ENCODE peak calls at places on chromosome 5, in eight cellular contexts. M is activated CD8-positive, alpha-beta memory T cell treated with anti-CD3 and anti-CD28 coated beads for 48 hours; D is hippocampal formation; A is RKO; Z is stimulated activated CD8-positive, alpha-beta memory T cell treated with anti-CD3 and anti-CD28 coated beads, Interleukin-2, amount 100 ng/mL, for 48 hours; F is NCI-H187; O is fibroblast of the aortic adventitia; S is GM13976. C is an unnamed sample.

GRCh38 chr5:74285876-74286275 is 354.7 kb downstream of the ENC1 start:
- DNase-seq in M (no peak), Z (no peak), S (no peak), O (no peak), F (no peak), A (no peak), D (peak), C (no peak)

GRCh38 chr5:138448481-138449398 is 9.9 kb downstream of the REEP2 start:
- DNase-seq in O (peak), Z (no peak), M (no peak), S (no peak), A (no peak), D (peak), F (peak), C (no peak)

GRCh38 chr5:66967102-66967501 is 229.5 kb downstream of the CD180 start:
- DNase-seq in M (no peak), S (no peak), A (no peak), F (no peak), Z (no peak), D (no peak), O (peak), C (no peak)

GRCh38 chr5:44801992-44802391 is 6.8 kb upstream of the MRPS30 start:
- DNase-seq in A (no peak), M (no peak), S (no peak), Z (no peak), F (no peak), O (no peak), D (no peak), C (no peak)

GRCh38 chr5:112529525-112529924 is 110.4 kb upstream of the EPB41L4A start:
- DNase-seq in O (peak), D (no peak), F (no peak), A (peak), Z (no peak), M (no peak), S (no peak), C (no peak)

GRCh38 chr5:67964619-67965018 is 250.9 kb upstream of the PIK3R1 start:
- DNase-seq in F (no peak), S (no peak), O (peak), M (no peak), Z (no peak), D (no peak), A (no peak), C (no peak)

GRCh38 chr5:169956756-169957155 is 23.5 kb downstream of the INSYN2B start:
- DNase-seq in Z (no peak), D (no peak), S (no peak), M (no peak), A (no peak), O (peak), F (no peak), C (no peak)

GRCh38 chr5:170493028-170493820 is 10.6 kb upstream of the KCNIP1 start:
- DNase-seq in F (no peak), Z (no peak), O (no peak), D (no peak), M (no peak), S (no peak), A (no peak), C (no peak)

GRCh38 chr5:75611324-75612210 is at the start of gene ANKDD1B:
- DNase-seq in O (peak), F (no peak), M (no peak), S (peak), Z (peak), A (no peak), D (no peak), C (peak)

GRCh38 chr5:915946-916345 is 23.3 kb downstream of the TRIP13 start:
- DNase-seq in D (no peak), A (no peak), F (no peak), O (no peak), S (no peak), Z (no peak), M (no peak), C (no peak)

GRCh38 chr5:145484195-145484594 is 350.9 kb downstream of the PRELID2 start:
- DNase-seq in S (no peak), Z (no peak), M (no peak), D (no peak), F (no peak), A (peak), O (peak), C (no peak)

GRCh38 chr5:172163346-172163745 is 24.7 kb downstream of the STK10 start:
- DNase-seq in Z (no peak), D (peak), M (no peak), O (peak), F (no peak), S (no peak), A (no peak), C (no peak)

GRCh38 chr5:16593630-16594029 is 23.2 kb downstream of the RETREG1 start:
- DNase-seq in D (no peak), F (no peak), A (no peak), O (no peak), Z (no peak), M (no peak), S (no peak), C (no peak)

GRCh38 chr5:157342822-157343402 is 77.0 kb downstream of the CYFIP2 start:
- DNase-seq in O (peak), S (peak), F (no peak), D (no peak), Z (peak), A (peak), M (no peak), C (peak)

GRCh38 chr5:148740966-148741742 is 85.3 kb upstream of the ADRB2 start:
- DNase-seq in O (peak), S (peak), D (peak), A (peak), Z (no peak), F (peak), M (no peak), C (no peak)

GRCh38 chr5:172648008-172648359 is 6.9 kb downstream of the NEURL1B start:
- DNase-seq in S (no peak), A (no peak), M (no peak), O (no peak), Z (no peak), F (no peak), D (no peak), C (no peak)

GRCh38 chr5:177982072-177982727 is 13.8 kb downstream of the PROP1 start:
- DNase-seq in F (no peak), S (peak), O (no peak), Z (peak), M (no peak), D (no peak), A (no peak), C (no peak)

GRCh38 chr5:83472508-83473343 is 1.2 kb downstream of the VCAN start:
- DNase-seq in A (no peak), F (no peak), D (no peak), O (no peak), M (no peak), S (peak), Z (no peak), C (peak)

GRCh38 chr5:108743344-108743743 is 4.4 kb upstream of the FER start:
- DNase-seq in O (peak), D (no peak), S (no peak), F (no peak), A (no peak), Z (no peak), M (no peak), C (no peak)

GRCh38 chr5:136058972-136059354 is 30.2 kb downstream of the TGFBI start:
- DNase-seq in A (no peak), M (no peak), D (no peak), Z (no peak), O (no peak), F (no peak), S (no peak), C (no peak)

GRCh38 chr5:158154226-158155005 is 295.5 kb upstream of the CLINT1 start:
- DNase-seq in M (no peak), F (no peak), D (no peak), O (peak), S (no peak), Z (no peak), A (peak), C (no peak)

GRCh38 chr5:20291766-20292165 is 303.8 kb upstream of the CDH18 start:
- DNase-seq in O (no peak), S (no peak), M (no peak), A (no peak), F (no peak), D (no peak), Z (no peak), C (no peak)

GRCh38 chr5:120503311-120503710 is 39.2 kb downstream of the PRR16 start:
- DNase-seq in M (no peak), F (no peak), A (no peak), O (no peak), D (no peak), S (no peak), Z (no peak), C (no peak)

GRCh38 chr5:154141686-154142300 is 48.7 kb upstream of the GALNT10 start:
- DNase-seq in F (no peak), D (no peak), O (no peak), S (no peak), Z (no peak), M (no peak), A (no peak), C (no peak)

GRCh38 chr5:173736923-173737412 is 120.5 kb upstream of the BOD1 start:
- DNase-seq in O (no peak), S (peak), A (no peak), D (no peak), Z (no peak), F (no peak), M (no peak), C (peak)

GRCh38 chr5:7762267-7762666 is 88.7 kb downstream of the CFAP90 start:
- DNase-seq in D (no peak), O (no peak), M (no peak), F (peak), S (peak), A (no peak), Z (no peak), C (no peak)

GRCh38 chr5:57834829-57835554 is 352.4 kb upstream of the ACTBL2 start:
- DNase-seq in D (no peak), O (peak), M (no peak), F (peak), Z (no peak), S (no peak), A (no peak), C (no peak)

GRCh38 chr5:105849701-105850100 is 1821.0 kb downstream of the EFNA5 start:
- DNase-seq in O (peak), A (no peak), F (no peak), D (no peak), S (no peak), Z (no peak), M (no peak), C (no peak)

GRCh38 chr5:109585012-109585599 is 104.6 kb upstream of the MAN2A1 start:
- DNase-seq in F (no peak), D (no peak), M (no peak), Z (no peak), O (peak), A (no peak), S (no peak), C (no peak)

GRCh38 chr5:107218457-107219193 is 452.1 kb downstream of the EFNA5 start:
- DNase-seq in D (no peak), S (no peak), Z (no peak), F (no peak), A (no peak), O (peak), M (no peak), C (no peak)

GRCh38 chr5:42064821-42065220 is 139.7 kb downstream of the FBXO4 start:
- DNase-seq in S (no peak), Z (no peak), D (no peak), A (peak), M (no peak), F (no peak), O (no peak), C (no peak)

GRCh38 chr5:77852514-77853352 is 76.6 kb upstream of the TBCA start:
- DNase-seq in S (peak), O (peak), M (no peak), F (peak), D (peak), A (no peak), Z (peak), C (peak)

GRCh38 chr5:125043781-125044391 is 297.4 kb upstream of the ZNF608 start:
- DNase-seq in F (no peak), A (no peak), Z (no peak), S (no peak), D (no peak), M (no peak), O (peak), C (no peak)

GRCh38 chr5:28896949-28897348 is 1858.6 kb upstream of the CDH9 start:
- DNase-seq in Z (no peak), F (no peak), D (no peak), M (no peak), O (no peak), S (no peak), A (peak), C (no peak)

GRCh38 chr5:73135429-73136276 is 15.3 kb downstream of the TMEM171 start:
- DNase-seq in F (no peak), Z (no peak), O (peak), S (no peak), M (no peak), A (peak), D (no peak), C (no peak)

GRCh38 chr5:147216552-147217154 is 18.2 kb upstream of the STK32A start:
- DNase-seq in Z (no peak), F (no peak), O (no peak), M (no peak), S (no peak), A (no peak), D (no peak), C (no peak)